ENCODE peak calls at places on chromosomes 13 and 19, in ten cellular contexts. W is aorta, B is breast epithelium, U is stomach, O is cardiac fibroblast, G is cardiac muscle cell, Q is thoracic aorta, J is small intestine, X is AG09309, Y is heart right ventricle. M is an unnamed sample.
A peak's percentile ranks its signal among the peaks of the same experiment; 100 is the strongest.

GRCh38 chr19:31943305-31943704 is 402.1 kb upstream of the ZNF507 start:
- DNase-seq in U (no peak), B (no peak), G (peak; percentile 26), O (no peak), Y (no peak), W (no peak), J (no peak), X (no peak), Q (no peak), M (no peak)

GRCh38 chr13:59880468-59880867 is 283.3 kb downstream of the DIAPH3 start:
- DNase-seq in O (no peak), X (no peak), G (no peak), Y (no peak), B (no peak), Q (no peak), W (no peak), J (no peak), U (no peak), M (no peak)

GRCh38 chr13:46104868-46105267 is at the start of gene CPB2:
- DNase-seq in W (no peak), B (no peak), O (no peak), X (no peak), J (no peak), G (no peak), Y (no peak), U (no peak), Q (no peak), M (no peak)

GRCh38 chr19:45049073-45049736 is 10.4 kb downstream of the CLASRP start:
- DNase-seq in O (no peak), Q (no peak), G (no peak), U (peak; percentile 78), W (no peak), Y (peak; percentile 33), X (no peak), J (no peak), B (no peak), M (no peak)

GRCh38 chr13:39326471-39326870 is 276.5 kb downstream of the LHFPL6 start:
- DNase-seq in G (no peak), B (no peak), Y (peak; percentile 36), J (no peak), W (no peak), Q (no peak), X (no peak), O (peak; percentile 74), U (no peak), M (no peak)

GRCh38 chr19:15399234-15399515 is 19.6 kb upstream of the AKAP8 start:
- DNase-seq in B (no peak), X (no peak), G (no peak), W (peak; percentile 59), Y (no peak), Q (no peak), U (no peak), O (no peak), J (no peak), M (no peak)

GRCh38 chr19:50718255-50719118 is 1.1 kb downstream of the SHANK1 start:
- DNase-seq in G (no peak), O (no peak), J (no peak), X (no peak), U (no peak), B (no peak), Y (no peak), Q (no peak), W (no peak), M (no peak)

GRCh38 chr13:34361528-34361927 is 543.6 kb downstream of the RFC3 start:
- DNase-seq in B (no peak), U (no peak), G (no peak), Q (no peak), O (peak; percentile 26), W (no peak), X (peak; percentile 77), J (no peak), Y (no peak), M (no peak)

GRCh38 chr19:4585556-4585955 is 26.1 kb upstream of the SEMA6B start:
- DNase-seq in U (no peak), Y (no peak), J (no peak), B (no peak), Q (no peak), O (no peak), W (no peak), G (no peak), X (no peak), M (no peak)

GRCh38 chr19:4582112-4582553 is 22.6 kb upstream of the SEMA6B start:
- DNase-seq in Q (no peak), X (no peak), U (no peak), W (no peak), J (no peak), B (no peak), O (no peak), Y (no peak), G (no peak), M (no peak)

GRCh38 chr19:4584670-4585460 is 25.4 kb upstream of the SEMA6B start:
- DNase-seq in U (no peak), Q (no peak), B (no peak), W (no peak), G (no peak), O (no peak), X (no peak), J (no peak), Y (no peak), M (no peak)

GRCh38 chr19:4582980-4583842 is 23.7 kb upstream of the SEMA6B start:
- DNase-seq in Q (no peak), X (no peak), B (no peak), G (no peak), J (no peak), Y (no peak), W (no peak), U (no peak), O (no peak), M (no peak)

GRCh38 chr19:4583961-4584669 is 24.6 kb upstream of the SEMA6B start:
- DNase-seq in O (peak; percentile 66), U (no peak), Q (no peak), X (no peak), Y (no peak), J (no peak), G (no peak), B (no peak), W (no peak), M (no peak)
- H3K4me3 ChIP-seq in O (peak overlapping the region; percentile 43), U (peak overlapping the region; percentile 33), Q (peak overlapping the region; percentile 18), X (peak overlapping the region; percentile 42), Y (peak overlapping the region; percentile 50), J (peak overlapping the region; percentile 14), G (peak overlapping the region; percentile 46), B (peak overlapping the region; percentile 24), W (no peak overlapping the region), M (peak overlapping the region; percentile 59)

GRCh38 chr13:109785141-109785891 is 1.1 kb downstream of the IRS2 start:
- DNase-seq in J (peak; percentile 37), B (peak; percentile 44), W (peak; percentile 82), Q (no peak), Y (peak; percentile 28), U (peak; percentile 61), X (no peak), O (peak; percentile 68), G (peak; percentile 76), M (no peak)

GRCh38 chr13:109782823-109783411 is 3.5 kb downstream of the IRS2 start:
- DNase-seq in Y (no peak), W (no peak), U (no peak), B (no peak), J (no peak), O (no peak), X (no peak), G (no peak), Q (no peak), M (no peak)

GRCh38 chr13:109784590-109785140 is 1.7 kb downstream of the IRS2 start:
- DNase-seq in O (peak; percentile 85), X (no peak), G (peak; percentile 89), Y (peak; percentile 70), W (peak; percentile 93), U (peak; percentile 85), B (peak; percentile 43), J (peak; percentile 63), Q (no peak), M (no peak)

GRCh38 chr13:109783447-109783814 is 3.0 kb downstream of the IRS2 start:
- DNase-seq in G (no peak), X (no peak), Y (no peak), B (no peak), O (no peak), J (no peak), W (no peak), U (no peak), Q (no peak), M (no peak)

GRCh38 chr13:109783815-109784589 is 2.4 kb downstream of the IRS2 start:
- DNase-seq in O (peak; percentile 28), Q (no peak), J (no peak), X (no peak), Y (no peak), W (no peak), U (no peak), G (no peak), B (peak; percentile 29), M (no peak)
- H3K4me3 ChIP-seq in O (peak overlapping the region; percentile 63), Q (peak overlapping the region; percentile 80), J (peak overlapping the region; percentile 95), X (peak overlapping the region; percentile 9), Y (peak overlapping the region; percentile 59), W (peak overlapping the region; percentile 76), U (peak overlapping the region; percentile 81), G (peak overlapping the region; percentile 40), B (peak overlapping the region; percentile 74), M (peak overlapping the region; percentile 42)

DNA sequence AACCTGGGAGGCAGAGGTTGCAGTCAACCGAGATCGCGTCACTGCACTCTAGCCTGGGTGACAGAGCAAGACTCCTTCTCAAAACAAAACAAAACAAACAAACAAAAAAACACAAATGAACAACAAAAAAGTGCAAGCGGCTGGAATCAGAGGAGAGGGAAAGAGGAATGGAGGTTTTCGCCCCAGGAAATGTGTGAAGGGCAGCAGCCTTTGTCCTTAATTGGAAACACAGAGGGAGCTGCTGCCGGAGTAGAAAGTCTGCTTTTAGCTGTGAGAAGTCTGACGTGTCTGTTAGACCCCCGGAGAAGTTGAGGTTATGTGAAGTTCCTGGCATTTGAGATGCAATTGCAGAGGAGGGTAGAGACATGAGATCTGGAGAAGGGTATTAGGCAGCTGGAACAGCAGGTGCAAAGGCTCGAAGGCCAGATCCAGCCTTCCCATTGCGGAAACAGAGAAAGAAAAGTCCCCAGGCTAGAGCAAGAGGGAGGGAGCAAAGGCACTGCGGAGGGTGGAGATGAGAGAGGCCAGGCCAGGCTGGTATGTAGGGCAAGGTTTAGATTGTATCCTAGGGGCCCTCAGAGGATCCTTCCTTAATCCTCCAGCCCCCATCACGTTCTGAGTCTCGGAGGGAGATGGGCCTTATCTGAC is 475 bp downstream of the TMIGD2 start:
- DNase-seq in Q (no peak), Y (no peak), X (no peak), W (no peak), B (no peak), G (no peak), J (no peak), O (no peak), U (no peak), M (no peak)
- H3K4me3 ChIP-seq in Q (no peak overlapping the region), Y (no peak overlapping the region), X (no peak overlapping the region), W (no peak overlapping the region), B (no peak overlapping the region), G (no peak overlapping the region), J (peak overlapping the region; percentile 22), O (no peak overlapping the region), U (no peak overlapping the region), M (no peak overlapping the region)

DNA sequence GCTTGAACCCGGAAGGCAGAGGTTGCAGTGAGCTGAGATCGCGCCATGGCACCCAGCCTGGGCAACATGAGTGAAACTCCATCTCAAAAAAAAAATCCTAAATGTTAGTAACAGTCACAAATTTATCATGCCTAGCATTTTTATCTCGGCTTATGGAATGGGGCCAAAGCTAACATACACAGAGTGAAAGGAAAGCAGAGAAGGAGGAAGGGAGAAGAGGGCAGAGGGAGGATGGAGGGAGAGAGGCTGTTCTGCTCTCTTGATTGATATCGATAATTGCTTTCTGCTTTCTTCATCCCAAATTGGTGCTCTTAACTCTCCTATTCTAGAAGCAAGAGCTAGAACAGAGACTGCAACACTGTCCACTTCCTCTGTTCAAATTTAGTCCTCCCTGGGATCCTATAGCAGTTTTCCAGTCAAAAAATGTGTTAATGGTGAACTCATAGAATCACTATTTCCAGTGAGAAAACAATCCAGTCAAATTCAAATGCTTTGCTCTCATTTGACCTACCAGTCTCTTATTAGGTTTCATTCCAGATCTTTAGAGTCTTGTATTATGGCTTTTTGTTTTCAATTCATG is 15.8 kb upstream of the TUBGCP3 start:
- DNase-seq in X (no peak), W (no peak), O (peak; percentile 63), Q (no peak), J (no peak), U (no peak), G (no peak), B (no peak), Y (no peak), M (no peak)
- H3K4me3 ChIP-seq in X (no peak overlapping the region), W (no peak overlapping the region), O (no peak overlapping the region), Q (peak overlapping the region; percentile 10), J (no peak overlapping the region), U (no peak overlapping the region), G (no peak overlapping the region), B (no peak overlapping the region), Y (no peak overlapping the region), M (no peak overlapping the region)

M was measured in AG04450.